ENCODE peak calls at places on chromosomes 13 and 19, in seven cellular contexts. M, T, S, C, U, K and W are unnamed samples.
A peak's percentile ranks its signal among the peaks of the same experiment; 100 is the strongest.

GRCh38 chr13:60431108-60431700 is 34.2 kb downstream of the TDRD3 start:
- DNase-seq in M (no peak), T (peak; percentile 72), S (no peak), C (peak; percentile 73), U (no peak), K (no peak), W (no peak)

GRCh38 chr13:77285098-77285497 is 41.8 kb downstream of the MYCBP2 start:
- DNase-seq in M (no peak), T (no peak), S (no peak), C (no peak), U (no peak), K (no peak), W (no peak)

GRCh38 chr19:19059018-19059836 is 4.6 kb upstream of the SLC25A42 start:
- DNase-seq in M (no peak), T (no peak), S (no peak), C (no peak), U (no peak), K (no peak), W (no peak)

GRCh38 chr19:41646589-41647204 is 19.8 kb upstream of the CEACAM4 start:
- DNase-seq in M (no peak), T (no peak), S (peak; percentile 82), C (no peak), U (no peak), K (peak; percentile 14), W (no peak)

GRCh38 chr19:50772408-50773311 is 2.4 kb downstream of the GPR32 start:
- DNase-seq in M (no peak), T (peak; percentile 24), S (no peak), C (no peak), U (no peak), K (no peak), W (no peak)

GRCh38 chr13:50676602-50677001 is 166.9 kb downstream of the DLEU7 start:
- DNase-seq in M (no peak), T (peak; percentile 44), S (no peak), C (no peak), U (no peak), K (no peak), W (no peak)

GRCh38 chr13:101751488-101751887 is 299.0 kb downstream of the ITGBL1 start:
- DNase-seq in M (no peak), T (peak; percentile 77), S (no peak), C (peak; percentile 57), U (no peak), K (no peak), W (no peak)

GRCh38 chr19:16595097-16595496 is 22.9 kb upstream of the SLC35E1 start:
- DNase-seq in M (no peak), T (no peak), S (no peak), C (no peak), U (no peak), K (no peak), W (no peak)

GRCh38 chr13:35630551-35631275 is 154.2 kb upstream of the MAB21L1 start:
- DNase-seq in M (no peak), T (peak; percentile 70), S (no peak), C (peak; percentile 75), U (no peak), K (no peak), W (no peak)

GRCh38 chr13:35888327-35888940 is 242.7 kb downstream of the DCLK1 start:
- DNase-seq in M (no peak), T (peak; percentile 18), S (no peak), C (no peak), U (no peak), K (no peak), W (no peak)

GRCh38 chr13:47215741-47216140 is 318.9 kb upstream of the HTR2A start:
- DNase-seq in M (no peak), T (peak; percentile 87), S (no peak), C (no peak), U (no peak), K (no peak), W (no peak)

DNA sequence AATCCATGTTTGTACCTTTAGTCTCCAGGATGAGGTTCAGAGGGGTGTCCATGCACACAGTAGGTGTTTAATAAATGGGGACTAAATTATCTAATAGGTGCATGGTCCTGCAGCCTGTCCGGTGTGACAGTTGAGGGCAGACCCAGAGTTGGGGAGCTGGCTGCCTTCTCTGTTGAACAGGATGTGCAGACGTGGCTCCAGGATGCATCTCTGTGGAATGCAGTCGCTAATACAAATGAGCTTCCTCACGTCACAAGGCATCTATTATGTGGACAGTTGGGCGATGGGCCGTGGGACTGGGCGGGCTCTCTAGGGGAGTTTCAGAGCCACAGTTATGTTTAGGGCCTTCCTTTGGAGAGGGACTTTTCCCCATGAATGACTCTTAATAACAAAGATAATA is 71.0 kb downstream of the SIPA1L3 start:
- DNase-seq in M (no peak), T (peak; percentile 99), S (peak; percentile 49), C (no peak), U (no peak), K (no peak), W (no peak)
- H3K27ac ChIP-seq in M (no peak overlapping the region), T (peak overlapping the region; percentile 89), S (peak overlapping the region; percentile 42), C (no peak overlapping the region), U (no peak overlapping the region), K (no peak overlapping the region), W (no peak overlapping the region)

GRCh38 chr13:20772401-20773131 is 1.2 kb downstream of the EEF1AKMT1 start:
- DNase-seq in M (no peak), T (peak; percentile 1), S (no peak), C (no peak), U (no peak), K (no peak), W (no peak)
- H3K4me3 ChIP-seq in M (peak overlapping the region; percentile 84), T (peak overlapping the region; percentile 58), S (peak overlapping the region; percentile 84), C (peak overlapping the region; percentile 27), U (peak overlapping the region; percentile 56), K (peak overlapping the region; percentile 63), W (peak overlapping the region; percentile 64)

GRCh38 chr19:38389101-38389925 is 816 bp downstream of the SPRED3 start:
- DNase-seq in M (no peak), T (peak; percentile 82), S (no peak), C (peak; percentile 41), U (no peak), K (no peak), W (no peak)
- H3K27ac ChIP-seq in M (peak overlapping the region; percentile 89), T (peak overlapping the region; percentile 90), S (no peak overlapping the region), C (no peak overlapping the region), U (no peak overlapping the region), K (no peak overlapping the region), W (peak overlapping the region; percentile 73)

GRCh38 chr13:40993119-40993518 is 26.0 kb downstream of the ELF1 start:
- DNase-seq in M (no peak), T (no peak), S (no peak), C (no peak), U (no peak), K (no peak), W (no peak)

GRCh38 chr13:40995997-40996396 is 23.1 kb downstream of the ELF1 start:
- DNase-seq in M (no peak), T (no peak), S (no peak), C (no peak), U (no peak), K (no peak), W (no peak)

GRCh38 chr13:40996433-40997095 is 22.6 kb downstream of the ELF1 start:
- DNase-seq in M (no peak), T (no peak), S (no peak), C (no peak), U (no peak), K (no peak), W (no peak)

GRCh38 chr13:40993987-40994386 is 25.1 kb downstream of the ELF1 start:
- DNase-seq in M (no peak), T (no peak), S (no peak), C (no peak), U (no peak), K (no peak), W (no peak)

DNA sequence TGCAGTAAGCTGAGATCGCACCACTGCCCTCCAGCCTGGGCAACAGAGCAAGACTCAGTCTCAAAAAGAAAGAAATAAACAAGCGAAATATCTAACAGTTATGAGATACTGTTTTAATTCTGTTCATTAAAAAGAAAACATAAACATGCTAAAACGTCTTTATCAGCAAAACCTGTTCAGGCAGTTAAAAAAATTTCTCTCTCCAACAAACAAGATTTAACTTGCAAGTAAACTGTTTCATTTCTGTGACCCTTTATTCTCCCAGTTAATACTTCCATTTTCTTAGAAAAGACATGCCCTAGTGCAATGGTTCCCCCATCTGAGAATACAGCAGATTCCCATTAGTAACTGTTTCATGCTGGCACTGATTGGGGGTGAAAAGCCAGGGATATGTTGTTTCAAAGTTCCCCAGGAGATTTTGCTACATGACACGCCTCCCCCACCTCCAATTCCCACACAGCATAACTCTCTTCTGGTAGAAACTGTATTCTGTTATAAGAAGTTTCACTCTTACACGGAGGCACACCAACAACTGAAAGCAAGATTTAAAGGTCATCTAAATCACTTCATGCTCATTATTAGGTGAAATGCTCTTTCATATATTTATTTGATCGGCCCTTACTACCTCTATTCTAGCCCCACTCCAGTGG is 24.4 kb downstream of the ELF1 start:
- DNase-seq in M (no peak), T (no peak), S (no peak), C (no peak), U (no peak), K (no peak), W (no peak)
- H3K4me3 ChIP-seq in M (no peak overlapping the region), T (no peak overlapping the region), S (no peak overlapping the region), C (no peak overlapping the region), U (no peak overlapping the region), K (no peak overlapping the region), W (no peak overlapping the region)

GRCh38 chr19:9037415-9038062 is 27.3 kb upstream of the MUC16 start:
- DNase-seq in M (no peak), T (no peak), S (no peak), C (no peak), U (no peak), K (no peak), W (no peak)

GRCh38 chr19:9043524-9043923 is 33.3 kb upstream of the MUC16 start:
- DNase-seq in M (no peak), T (no peak), S (no peak), C (no peak), U (no peak), K (no peak), W (no peak)

GRCh38 chr19:9040131-9040530 is 29.9 kb upstream of the MUC16 start:
- DNase-seq in M (no peak), T (no peak), S (no peak), C (no peak), U (no peak), K (no peak), W (no peak)

GRCh38 chr19:9041023-9041422 is 30.8 kb upstream of the MUC16 start:
- DNase-seq in M (no peak), T (no peak), S (no peak), C (no peak), U (no peak), K (no peak), W (no peak)

DNA sequence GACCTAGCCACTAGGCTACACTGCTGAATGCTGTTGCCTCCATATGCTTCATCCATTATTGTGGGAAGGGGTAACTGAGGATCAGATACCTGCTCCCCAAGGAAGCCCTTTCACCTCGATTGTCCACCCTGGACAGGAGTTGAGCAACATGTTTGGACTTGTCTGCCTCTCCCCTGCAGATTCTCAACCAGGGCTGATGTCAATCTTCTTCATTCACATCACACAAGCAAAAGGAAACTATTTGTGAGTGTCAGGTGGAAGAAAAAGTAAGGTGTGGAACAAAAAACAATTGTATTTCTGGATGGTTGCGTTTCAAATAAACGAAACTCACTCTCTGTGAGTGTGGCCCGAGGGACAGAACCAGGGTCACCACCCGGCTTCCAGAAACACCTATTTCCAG is 29.5 kb upstream of the MUC16 start:
- DNase-seq in M (no peak), T (no peak), S (no peak), C (no peak), U (no peak), K (no peak), W (no peak)
- H3K27ac ChIP-seq in M (no peak overlapping the region), T (no peak overlapping the region), S (no peak overlapping the region), C (no peak overlapping the region), U (no peak overlapping the region), K (no peak overlapping the region), W (no peak overlapping the region)